ENCODE peak calls at places on chromosomes 2 and 18, in eight cellular contexts. Z is endothelial cell, B is mesothelial cell of epicardium, M is bronchial epithelial cell, Y is fibroblast of the aortic adventitia, C is A673, P is fibroblast of mammary gland, Q is GM13976. H is an unnamed sample.

GRCh38 chr18:8701546-8702118 is 3.7 kb upstream of the MTCL1 start:
- DNase-seq in C (peak; percentile 47), Y (peak; percentile 87), B (no peak), P (peak; percentile 66), M (peak; percentile 67), Q (no peak), Z (no peak), H (no peak)

GRCh38 chr18:58253871-58254270 is 209.8 kb downstream of the NEDD4L start:
- DNase-seq in P (no peak), B (no peak), Y (no peak), M (no peak), Q (no peak), Z (no peak), C (no peak), H (no peak)

GRCh38 chr2:160484859-160485520 is 8.6 kb downstream of the RBMS1 start:
- DNase-seq in C (peak; percentile 58), B (no peak), Y (no peak), P (no peak), Q (no peak), M (no peak), Z (no peak), H (no peak)

GRCh38 chr2:191025155-191025554 is 11.2 kb upstream of the STAT1 start:
- DNase-seq in M (no peak), Z (no peak), P (no peak), C (no peak), Y (no peak), Q (no peak), B (no peak), H (no peak)

GRCh38 chr18:23406271-23406787 is 46.8 kb upstream of the RIOK3 start:
- DNase-seq in C (no peak), M (no peak), B (no peak), Z (no peak), Q (no peak), P (no peak), Y (peak; percentile 67), H (no peak)

GRCh38 chr18:32470136-32470712 is 458 bp downstream of the GAREM1 start:
- DNase-seq in M (no peak), Y (peak; percentile 19), B (peak; percentile 54), C (no peak), Q (peak; percentile 50), P (peak; percentile 25), Z (peak; percentile 46), H (no peak)

GRCh38 chr2:236180831-236181453 is 12.8 kb upstream of the GBX2 start:
- DNase-seq in B (peak; percentile 77), M (peak; percentile 46), Q (peak; percentile 71), P (peak; percentile 70), Y (peak; percentile 70), C (peak; percentile 85), Z (peak; percentile 76), H (no peak)

GRCh38 chr18:9887992-9888391 is 2.2 kb downstream of the TXNDC2 start:
- DNase-seq in B (no peak), Y (no peak), Z (no peak), P (no peak), C (no peak), Q (no peak), M (no peak), H (no peak)

GRCh38 chr2:98702896-98703620 is 27.9 kb downstream of the MGAT4A start:
- DNase-seq in C (peak; percentile 28), M (no peak), Q (no peak), B (no peak), Z (no peak), P (peak; percentile 5), Y (peak; percentile 2), H (no peak)

GRCh38 chr2:136323212-136323611 is 205.3 kb upstream of the CXCR4 start:
- DNase-seq in C (no peak), Q (no peak), P (no peak), M (no peak), B (no peak), Y (no peak), Z (no peak), H (no peak)

GRCh38 chr2:239392072-239392357 is 8.8 kb downstream of the HDAC4 start:
- DNase-seq in M (no peak), Q (no peak), Z (no peak), B (no peak), C (no peak), Y (no peak), P (no peak), H (no peak)

GRCh38 chr18:74251297-74252031 is 40.3 kb downstream of the CYB5A start:
- DNase-seq in Y (peak; percentile 88), B (no peak), M (peak; percentile 63), Z (no peak), C (peak; percentile 14), P (peak; percentile 91), Q (no peak), H (no peak)

GRCh38 chr2:206981739-206982336 is 42.5 kb downstream of the CPO start:
- DNase-seq in M (peak; percentile 52), Z (peak; percentile 75), B (peak; percentile 78), Q (peak; percentile 17), P (peak; percentile 80), Y (peak; percentile 80), C (peak; percentile 65), H (no peak)

GRCh38 chr2:57881998-57882884 is 164.4 kb upstream of the VRK2 start:
- DNase-seq in Q (no peak), B (no peak), C (no peak), M (peak; percentile 15), P (peak; percentile 93), Y (peak; percentile 62), Z (no peak), H (no peak)

GRCh38 chr18:59810183-59810582 is 89.6 kb upstream of the PMAIP1 start:
- DNase-seq in M (no peak), Z (no peak), C (no peak), B (no peak), Y (no peak), Q (no peak), P (peak; percentile 14), H (no peak)

GRCh38 chr2:109223490-109223889 is 94.5 kb downstream of the SH3RF3 start:
- DNase-seq in Q (no peak), P (no peak), M (no peak), Z (no peak), C (no peak), B (no peak), Y (no peak), H (no peak)

DNA sequence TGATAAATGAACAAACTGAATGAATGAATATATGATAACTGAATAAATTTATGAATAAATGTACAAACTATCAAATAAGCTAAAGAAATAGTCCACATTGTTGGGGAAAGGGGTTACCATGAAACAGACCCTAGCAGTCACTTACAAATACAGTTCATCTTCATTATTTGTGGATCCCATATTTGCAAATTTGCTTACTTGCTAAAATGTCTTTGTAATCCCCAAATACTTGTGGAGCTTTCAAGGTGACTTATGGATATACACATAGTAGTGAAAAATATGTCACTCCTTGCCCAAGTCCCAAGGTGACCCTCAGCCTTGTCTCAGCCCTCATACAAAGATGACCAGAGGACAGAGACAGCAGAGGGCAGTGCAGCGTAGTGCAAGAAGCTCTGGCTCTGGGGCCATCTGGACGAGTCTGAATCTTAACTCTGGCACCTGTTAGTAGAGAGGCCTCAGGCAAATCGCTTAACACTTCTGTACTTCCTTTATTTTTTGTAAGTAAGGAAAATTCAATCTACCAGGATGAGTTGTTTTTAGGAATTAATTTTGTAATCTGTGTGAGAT is 3.1 kb downstream of the PAIP2B start:
- DNase-seq in Q (no peak), Y (peak; percentile 16), C (peak; percentile 10), P (peak; percentile 46), Z (peak; percentile 56), M (peak; percentile 15), B (no peak), H (no peak)
- TF ChIP-seq CTCF in Q (peak; percentile 54), Y (peak; percentile 26), C (peak; percentile 29), P (peak; percentile 48), Z (no peak), M (peak; percentile 25), B (no peak), H (no peak)

GRCh38 chr2:240565267-240566202 is 2.7 kb upstream of the RNPEPL1 start:
- DNase-seq in Q (peak; percentile 77), B (peak; percentile 50), M (peak; percentile 80), Z (peak; percentile 8), Y (peak; percentile 67), P (peak; percentile 57), C (peak; percentile 58), H (peak; percentile 71)

GRCh38 chr2:240567137-240567871 is 980 bp upstream of the RNPEPL1 start:
- DNase-seq in B (peak; percentile 38), C (no peak), Y (no peak), M (peak; percentile 46), P (peak; percentile 27), Q (no peak), Z (peak; percentile 3), H (peak; percentile 23)

GRCh38 chr2:240566203-240567136 is 1.8 kb upstream of the RNPEPL1 start:
- DNase-seq in M (peak; percentile 67), Q (peak; percentile 92), Z (peak; percentile 84), B (peak; percentile 83), P (peak; percentile 77), C (peak; percentile 91), Y (peak; percentile 74), H (peak; percentile 85)

GRCh38 chr2:240564191-240564570 is 4.0 kb downstream of the DUSP28 start:
- DNase-seq in C (no peak), B (no peak), Q (no peak), M (no peak), Y (no peak), Z (no peak), P (no peak), H (no peak)

GRCh38 chr2:240564571-240565266 is 3.6 kb upstream of the RNPEPL1 start:
- DNase-seq in Z (no peak), M (peak; percentile 80), Y (no peak), C (no peak), Q (no peak), B (peak; percentile 32), P (no peak), H (no peak)
- TF ChIP-seq CTCF in Z (no peak), M (peak; percentile 33), Y (no peak), C (no peak), Q (no peak), B (no peak), P (no peak), H (no peak)

GRCh38 chr2:42385225-42385624 is 24.2 kb upstream of the COX7A2L start:
- DNase-seq in Z (no peak), Y (no peak), B (no peak), C (peak; percentile 42), P (no peak), M (no peak), Q (no peak), H (no peak)
- TF ChIP-seq CTCF in Z (no peak), Y (peak; percentile 23), B (no peak), C (peak; percentile 49), P (peak; percentile 24), M (no peak), Q (no peak), H (no peak)

DNA sequence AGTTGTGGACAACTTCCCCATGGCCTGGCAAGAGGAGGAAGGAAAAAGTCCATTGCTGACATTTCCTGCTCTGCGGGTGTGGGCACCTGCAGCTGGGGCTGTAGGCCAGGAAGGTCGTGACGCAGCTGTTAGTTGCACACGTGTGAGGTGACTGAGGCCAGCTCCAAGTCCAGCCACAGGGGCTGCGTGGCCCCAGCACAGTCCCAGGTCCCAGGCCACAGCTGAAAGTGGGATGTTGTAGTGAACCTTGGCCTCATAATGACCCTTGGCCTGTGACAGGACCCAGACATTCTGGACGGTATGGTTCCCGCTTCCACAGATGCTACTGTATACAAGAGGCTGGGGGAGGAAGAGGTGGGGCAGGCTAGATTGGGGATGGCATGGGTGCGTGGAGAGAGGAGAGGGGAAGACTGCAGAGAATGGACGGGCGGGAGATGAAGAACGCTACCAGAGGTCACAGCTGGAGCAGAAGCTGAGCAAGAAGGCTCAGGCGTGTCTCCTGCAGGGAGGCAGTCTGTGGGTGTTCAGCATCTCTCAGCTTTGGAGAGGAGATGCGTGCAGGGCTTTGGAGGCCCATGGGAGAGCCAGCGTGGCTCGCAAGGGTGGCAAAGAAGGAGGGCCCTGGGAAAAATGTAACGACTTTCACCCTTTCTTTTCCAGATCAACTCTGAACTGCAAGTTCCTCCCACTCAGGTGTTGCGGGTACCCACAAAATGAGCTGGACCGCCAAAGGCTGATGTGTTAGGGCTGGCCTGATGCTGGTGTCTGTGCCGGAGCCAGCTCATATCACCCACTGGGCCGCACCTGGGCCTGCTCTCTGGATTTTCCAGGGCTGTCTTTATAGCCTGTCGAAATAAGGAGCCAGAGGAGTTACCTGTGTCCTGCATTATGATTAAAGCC is 21.9 kb downstream of the OTOF start:
- DNase-seq in P (no peak), B (no peak), C (no peak), M (no peak), Y (no peak), Z (no peak), Q (no peak), H (no peak)
- TF ChIP-seq CTCF in P (no peak), B (no peak), C (no peak), M (no peak), Y (no peak), Z (no peak), Q (no peak), H (no peak)

H was measured in omental fat pad.